ENCODE peak calls at places on chromosomes 13 and 19, in four cellular contexts. D is WTC11, T is A549, Q is NB4. F is an unnamed sample.

GRCh38 chr13:93621966-93622365 is 395.4 kb downstream of the GPC6 start:
- DNase-seq in D (no peak), T (no peak), Q (no peak), F (no peak)

GRCh38 chr19:11578342-11579142 is 1.1 kb upstream of the ACP5 start:
- DNase-seq in Q (peak; percentile 32), D (peak; percentile 55), T (no peak), F (peak; percentile 19)

GRCh38 chr13:30006246-30006645 is 155.8 kb upstream of the UBL3 start:
- DNase-seq in D (no peak), Q (peak; percentile 88), T (no peak), F (no peak)

GRCh38 chr19:53982056-53982455 is 9.4 kb upstream of the CACNG6 start:
- DNase-seq in Q (no peak), T (no peak), D (peak; percentile 63), F (peak; percentile 41)

GRCh38 chr19:50308991-50309390 is 20.2 kb downstream of the KCNC3 start:
- DNase-seq in D (no peak), Q (no peak), T (no peak), F (no peak)

GRCh38 chr19:3389876-3390361 is 23.5 kb downstream of the NFIC start:
- DNase-seq in D (peak; percentile 58), Q (no peak), T (no peak), F (no peak)

GRCh38 chr19:46610851-46611770 is 10.0 kb downstream of the CALM3 start:
- DNase-seq in T (no peak), D (peak; percentile 8), Q (peak; percentile 89), F (no peak)

GRCh38 chr19:53076984-53077383 is 26.2 kb downstream of the ZNF160 start:
- DNase-seq in D (peak; percentile 91), T (no peak), Q (peak; percentile 53), F (peak; percentile 72)

GRCh38 chr13:50080856-50081105 is 65.5 kb downstream of the KCNRG start:
- DNase-seq in T (no peak), Q (no peak), D (no peak), F (peak; percentile 59)

GRCh38 chr19:16025108-16026101 is 50.9 kb upstream of the TPM4 start:
- DNase-seq in Q (peak; percentile 48), D (peak; percentile 67), T (peak; percentile 68), F (peak; percentile 49)

GRCh38 chr13:94233401-94233800 is 246.1 kb downstream of the DCT start:
- DNase-seq in T (peak; percentile 14), D (no peak), Q (no peak), F (peak; percentile 26)

GRCh38 chr19:47002106-47002766 is 17.4 kb upstream of the NPAS1 start:
- DNase-seq in D (peak; percentile 44), Q (no peak), T (no peak), F (no peak)

GRCh38 chr19:51714848-51715247 is 8.9 kb downstream of the HAS1 start:
- DNase-seq in Q (peak; percentile 34), T (no peak), D (no peak), F (no peak)

GRCh38 chr13:79398915-79399314 is 7.1 kb downstream of the RBM26 start:
- DNase-seq in Q (no peak), T (no peak), D (no peak), F (no peak)

GRCh38 chr13:98570929-98571372 is 6.0 kb downstream of the STK24 start:
- DNase-seq in Q (peak; percentile 71), T (no peak), D (no peak), F (peak; percentile 75)

GRCh38 chr19:6138511-6138910 is 3.0 kb downstream of the ACSBG2 start:
- DNase-seq in D (no peak), Q (no peak), T (no peak), F (no peak)

GRCh38 chr19:55173717-55174409 is 6.2 kb downstream of the SYT5 start:
- DNase-seq in T (peak; percentile 95), D (peak; percentile 96), Q (no peak), F (no peak)

GRCh38 chr13:50805805-50806204 is 37.7 kb downstream of the DLEU7 start:
- DNase-seq in T (no peak), Q (peak; percentile 46), D (no peak), F (no peak)

GRCh38 chr13:48066310-48066989 is 28.5 kb downstream of the MED4 start:
- DNase-seq in D (no peak), Q (peak; percentile 38), T (no peak), F (no peak)

GRCh38 chr19:39870171-39870971 is 24.2 kb upstream of the FBL start:
- DNase-seq in T (no peak), D (peak; percentile 85), Q (no peak), F (no peak)

DNA sequence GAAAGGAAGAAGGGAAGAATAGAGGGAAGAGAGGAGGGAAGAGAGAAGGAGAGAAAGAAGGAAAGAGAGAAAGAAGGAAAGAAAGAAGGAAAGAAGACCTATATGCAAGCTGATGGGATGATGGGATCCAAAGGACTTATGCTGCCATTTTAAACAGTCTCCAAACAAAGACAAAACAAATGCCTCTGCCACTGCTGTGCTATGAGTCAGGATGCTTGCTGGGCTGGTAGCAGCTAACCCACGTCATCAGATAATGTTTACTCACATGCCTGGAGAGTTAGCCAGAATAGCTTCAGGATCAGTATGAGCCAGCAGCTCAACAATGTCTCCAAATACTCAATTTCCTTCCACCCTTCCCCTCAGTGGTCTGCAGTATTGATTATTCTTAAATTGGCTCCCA is 12.0 kb upstream of the ZNF274 start:
- DNase-seq in T (peak; percentile 19), Q (no peak), D (no peak), F (no peak)
- TF ChIP-seq MAX in T (no peak), Q (no peak), D (no peak), F (no peak)

GRCh38 chr13:97005631-97006262 is 11.5 kb upstream of the OXGR1 start:
- DNase-seq in T (no peak), D (no peak), Q (no peak), F (no peak)

GRCh38 chr13:97017322-97017721 is 23.0 kb upstream of the OXGR1 start:
- DNase-seq in Q (no peak), T (no peak), D (no peak), F (no peak)

GRCh38 chr13:97015661-97016350 is 21.5 kb upstream of the OXGR1 start:
- DNase-seq in Q (peak; percentile 20), T (no peak), D (no peak), F (no peak)

GRCh38 chr13:97012251-97013048 is 18.2 kb upstream of the OXGR1 start:
- DNase-seq in D (no peak), Q (no peak), T (no peak), F (no peak)

DNA sequence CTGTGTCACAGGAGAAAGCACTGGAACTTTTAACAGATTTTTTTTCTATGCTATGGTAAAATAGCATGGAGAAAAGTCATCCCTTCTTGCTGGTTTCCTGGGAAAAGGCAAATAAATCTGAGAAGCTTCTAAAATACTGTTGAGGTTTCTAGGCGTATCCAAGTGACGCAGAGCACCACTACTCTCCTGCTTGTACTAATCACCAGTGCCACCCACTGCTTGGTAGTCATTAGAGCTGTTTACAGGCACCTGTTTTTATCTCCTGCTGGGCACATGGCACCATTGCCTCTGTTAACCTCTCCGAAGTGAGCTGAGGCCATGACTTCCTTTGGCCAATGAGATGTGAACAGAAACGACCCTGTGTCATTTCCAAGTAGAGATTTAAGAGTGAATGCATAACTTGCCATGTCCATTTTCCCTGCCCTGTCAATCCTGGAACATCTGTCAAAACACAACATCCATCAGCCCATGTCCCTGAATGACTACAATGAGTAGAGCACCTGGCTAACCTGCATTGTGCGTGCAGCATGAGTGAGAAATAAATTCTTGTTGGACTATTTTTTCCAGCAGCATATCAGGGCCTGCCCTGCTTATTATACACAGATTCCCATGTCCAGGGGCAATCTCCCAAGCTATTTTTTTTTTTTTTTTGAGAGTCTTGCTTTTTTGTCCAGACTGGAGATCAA is 17.3 kb upstream of the OXGR1 start:
- DNase-seq in Q (no peak), T (no peak), D (no peak), F (no peak)
- TF ChIP-seq MAX in Q (no peak), T (no peak), D (no peak), F (no peak)

GRCh38 chr13:110716235-110716505 is 2.7 kb downstream of the ING1 start:
- DNase-seq in Q (peak; percentile 66), T (no peak), D (no peak), F (no peak)
- TF ChIP-seq MAX in Q (no peak), T (no peak), D (no peak), F (no peak)

GRCh38 chr19:42480335-42481095 is 37.8 kb upstream of the CXCL17 start:
- DNase-seq in T (no peak), D (no peak), Q (no peak), F (no peak)
- TF ChIP-seq MAX in T (no peak), D (no peak), Q (no peak), F (no peak)

GRCh38 chr13:106234656-106235055 is 300.8 kb downstream of the EFNB2 start:
- DNase-seq in Q (no peak), D (no peak), T (no peak), F (no peak)

GRCh38 chr13:106232680-106233079 is 302.8 kb downstream of the EFNB2 start:
- DNase-seq in D (no peak), Q (no peak), T (no peak), F (no peak)

GRCh38 chr13:106233336-106233735 is 302.1 kb downstream of the EFNB2 start:
- DNase-seq in Q (no peak), D (no peak), T (no peak), F (no peak)

DNA sequence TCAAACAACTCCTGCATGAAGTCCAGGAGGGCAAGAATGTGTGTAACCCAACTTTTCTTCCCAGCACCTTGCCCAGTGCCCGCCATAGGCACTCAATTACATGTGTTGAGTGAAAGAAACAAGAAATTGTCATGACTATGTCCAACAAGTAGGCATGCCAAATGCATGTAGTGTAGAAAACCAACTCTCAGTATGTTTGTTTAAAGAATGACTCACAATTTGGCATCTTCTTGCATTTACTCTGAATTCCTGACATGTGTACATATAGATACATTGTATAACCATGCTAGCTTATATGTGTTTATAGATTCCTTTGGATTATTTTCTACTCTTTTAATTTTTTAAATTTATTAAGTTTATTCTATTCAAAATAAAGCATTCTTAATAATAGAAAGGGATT is 305.0 kb downstream of the EFNB2 start:
- DNase-seq in Q (no peak), T (no peak), D (no peak), F (peak; percentile 36)
- TF ChIP-seq MAX in Q (no peak), T (no peak), D (no peak), F (no peak)

F was measured in endothelial cell of umbilical vein.